ENCODE peak calls at places on chromosomes 3 and 15, in seven cellular contexts. One of them, this sample, is unnamed.

GRCh38 chr3:85560088-85560790 is 601.5 kb downstream of the CADM2 start:
- DNase-seq in mucosa of descending colon: no peak
- DNase-seq in GM12865: no peak
- DNase-seq in WERI-Rb-1: no peak
- DNase-seq in retinal pigment epithelial cell: peak; percentile 7
- DNase-seq in suprapubic skin: no peak
- DNase-seq in AG10803: no peak
- DNase-seq in this sample: no peak

GRCh38 chr3:27729748-27730611 is 7.9 kb upstream of the EOMES start:
- DNase-seq in mucosa of descending colon: no peak
- DNase-seq in GM12865: no peak
- DNase-seq in WERI-Rb-1: no peak
- DNase-seq in retinal pigment epithelial cell: no peak
- DNase-seq in suprapubic skin: no peak
- DNase-seq in AG10803: no peak
- DNase-seq in this sample: no peak

GRCh38 chr15:53962646-53963561 is 15.3 kb upstream of the UNC13C start:
- DNase-seq in mucosa of descending colon: no peak
- DNase-seq in GM12865: peak; percentile 57
- DNase-seq in WERI-Rb-1: peak; percentile 47
- DNase-seq in retinal pigment epithelial cell: no peak
- DNase-seq in suprapubic skin: no peak
- DNase-seq in AG10803: no peak
- DNase-seq in this sample: no peak

GRCh38 chr3:29695201-29695904 is 414.5 kb downstream of the RBMS3 start:
- DNase-seq in mucosa of descending colon: no peak
- DNase-seq in GM12865: no peak
- DNase-seq in WERI-Rb-1: no peak
- DNase-seq in retinal pigment epithelial cell: no peak
- DNase-seq in suprapubic skin: no peak
- DNase-seq in AG10803: peak; percentile 99
- DNase-seq in this sample: peak; percentile 74

GRCh38 chr3:184180165-184180564 is 5.5 kb downstream of the AP2M1 start:
- DNase-seq in mucosa of descending colon: no peak
- DNase-seq in GM12865: no peak
- DNase-seq in WERI-Rb-1: no peak
- DNase-seq in retinal pigment epithelial cell: no peak
- DNase-seq in suprapubic skin: no peak
- DNase-seq in AG10803: peak; percentile 22
- DNase-seq in this sample: no peak

GRCh38 chr15:39088186-39088585 is 492.7 kb upstream of the THBS1 start:
- DNase-seq in mucosa of descending colon: no peak
- DNase-seq in GM12865: no peak
- DNase-seq in WERI-Rb-1: no peak
- DNase-seq in retinal pigment epithelial cell: no peak
- DNase-seq in suprapubic skin: no peak
- DNase-seq in AG10803: peak; percentile 66
- DNase-seq in this sample: no peak

GRCh38 chr3:60979861-60980739 is 271.2 kb downstream of the FHIT start:
- DNase-seq in mucosa of descending colon: no peak
- DNase-seq in GM12865: no peak
- DNase-seq in WERI-Rb-1: no peak
- DNase-seq in retinal pigment epithelial cell: no peak
- DNase-seq in suprapubic skin: no peak
- DNase-seq in AG10803: peak; percentile 47
- DNase-seq in this sample: peak; percentile 46

GRCh38 chr3:82461049-82461889 is 699.8 kb upstream of the GBE1 start:
- DNase-seq in mucosa of descending colon: no peak
- DNase-seq in GM12865: peak; percentile 15
- DNase-seq in WERI-Rb-1: no peak
- DNase-seq in retinal pigment epithelial cell: no peak
- DNase-seq in suprapubic skin: no peak
- DNase-seq in AG10803: no peak
- DNase-seq in this sample: no peak

GRCh38 chr3:113264741-113265140 is 53.4 kb downstream of the BOC start:
- DNase-seq in mucosa of descending colon: no peak
- DNase-seq in GM12865: no peak
- DNase-seq in WERI-Rb-1: peak; percentile 72
- DNase-seq in retinal pigment epithelial cell: no peak
- DNase-seq in suprapubic skin: no peak
- DNase-seq in AG10803: no peak
- DNase-seq in this sample: no peak

GRCh38 chr15:44705981-44706380 is 5.1 kb downstream of the PATL2 start:
- DNase-seq in mucosa of descending colon: no peak
- DNase-seq in GM12865: no peak
- DNase-seq in WERI-Rb-1: no peak
- DNase-seq in retinal pigment epithelial cell: no peak
- DNase-seq in suprapubic skin: no peak
- DNase-seq in AG10803: no peak
- DNase-seq in this sample: no peak

GRCh38 chr3:46393554-46394434 is 13.1 kb downstream of the CCR5AS start:
- DNase-seq in mucosa of descending colon: no peak
- DNase-seq in GM12865: peak; percentile 57
- DNase-seq in WERI-Rb-1: no peak
- DNase-seq in retinal pigment epithelial cell: no peak
- DNase-seq in suprapubic skin: no peak
- DNase-seq in AG10803: no peak
- DNase-seq in this sample: no peak

GRCh38 chr15:38503497-38503896 is 49.6 kb downstream of the FAM98B start:
- DNase-seq in mucosa of descending colon: no peak
- DNase-seq in GM12865: no peak
- DNase-seq in WERI-Rb-1: no peak
- DNase-seq in retinal pigment epithelial cell: no peak
- DNase-seq in suprapubic skin: no peak
- DNase-seq in AG10803: no peak
- DNase-seq in this sample: no peak

GRCh38 chr15:80620931-80621330 is 74.2 kb upstream of the ABHD17C start:
- DNase-seq in mucosa of descending colon: no peak
- DNase-seq in GM12865: no peak
- DNase-seq in WERI-Rb-1: no peak
- DNase-seq in retinal pigment epithelial cell: no peak
- DNase-seq in suprapubic skin: no peak
- DNase-seq in AG10803: no peak
- DNase-seq in this sample: no peak

GRCh38 chr15:68725736-68726135 is 95.0 kb downstream of the ANP32A start:
- DNase-seq in mucosa of descending colon: peak; percentile 48
- DNase-seq in GM12865: no peak
- DNase-seq in WERI-Rb-1: no peak
- DNase-seq in retinal pigment epithelial cell: no peak
- DNase-seq in suprapubic skin: no peak
- DNase-seq in AG10803: peak; percentile 61
- DNase-seq in this sample: no peak

GRCh38 chr15:93031103-93031464 is 57.9 kb downstream of the RGMA start:
- DNase-seq in mucosa of descending colon: no peak
- DNase-seq in GM12865: no peak
- DNase-seq in WERI-Rb-1: no peak
- DNase-seq in retinal pigment epithelial cell: no peak
- DNase-seq in suprapubic skin: no peak
- DNase-seq in AG10803: no peak
- DNase-seq in this sample: no peak

GRCh38 chr3:113769551-113769950 is 22.7 kb downstream of the ATP6V1A start:
- DNase-seq in mucosa of descending colon: no peak
- DNase-seq in GM12865: no peak
- DNase-seq in WERI-Rb-1: no peak
- DNase-seq in retinal pigment epithelial cell: no peak
- DNase-seq in suprapubic skin: no peak
- DNase-seq in AG10803: peak; percentile 62
- DNase-seq in this sample: no peak

GRCh38 chr15:35078221-35078915 is 6.7 kb downstream of the NANOGP8 start:
- DNase-seq in mucosa of descending colon: no peak
- DNase-seq in GM12865: peak; percentile 87
- DNase-seq in WERI-Rb-1: peak; percentile 42
- DNase-seq in retinal pigment epithelial cell: peak; percentile 16
- DNase-seq in suprapubic skin: no peak
- DNase-seq in AG10803: peak; percentile 64
- DNase-seq in this sample: peak; percentile 14

GRCh38 chr3:179321585-179322322 is 1.1 kb upstream of the ZNF639 start:
- DNase-seq in mucosa of descending colon: no peak
- DNase-seq in GM12865: peak; percentile 41
- DNase-seq in WERI-Rb-1: peak; percentile 13
- DNase-seq in retinal pigment epithelial cell: no peak
- DNase-seq in suprapubic skin: no peak
- DNase-seq in AG10803: peak; percentile 52
- DNase-seq in this sample: no peak

GRCh38 chr3:107800705-107801104 is 277.9 kb downstream of the BBX start:
- DNase-seq in mucosa of descending colon: no peak
- DNase-seq in GM12865: no peak
- DNase-seq in WERI-Rb-1: no peak
- DNase-seq in retinal pigment epithelial cell: no peak
- DNase-seq in suprapubic skin: no peak
- DNase-seq in AG10803: no peak
- DNase-seq in this sample: no peak

GRCh38 chr3:187914231-187914630 is 169.0 kb upstream of the BCL6 start:
- DNase-seq in mucosa of descending colon: no peak
- DNase-seq in GM12865: no peak
- DNase-seq in WERI-Rb-1: no peak
- DNase-seq in retinal pigment epithelial cell: no peak
- DNase-seq in suprapubic skin: no peak
- DNase-seq in AG10803: no peak
- DNase-seq in this sample: no peak

GRCh38 chr3:187913617-187914033 is 168.4 kb upstream of the BCL6 start:
- DNase-seq in mucosa of descending colon: no peak
- DNase-seq in GM12865: no peak
- DNase-seq in WERI-Rb-1: no peak
- DNase-seq in retinal pigment epithelial cell: no peak
- DNase-seq in suprapubic skin: no peak
- DNase-seq in AG10803: no peak
- DNase-seq in this sample: no peak

GRCh38 chr3:187919018-187919417 is 173.8 kb upstream of the BCL6 start:
- DNase-seq in mucosa of descending colon: no peak
- DNase-seq in GM12865: peak; percentile 75
- DNase-seq in WERI-Rb-1: no peak
- DNase-seq in retinal pigment epithelial cell: no peak
- DNase-seq in suprapubic skin: no peak
- DNase-seq in AG10803: no peak
- DNase-seq in this sample: no peak

GRCh38 chr3:187918081-187918644 is 172.9 kb upstream of the BCL6 start:
- DNase-seq in mucosa of descending colon: no peak
- DNase-seq in GM12865: no peak
- DNase-seq in WERI-Rb-1: no peak
- DNase-seq in retinal pigment epithelial cell: no peak
- DNase-seq in suprapubic skin: no peak
- DNase-seq in AG10803: no peak
- DNase-seq in this sample: no peak

GRCh38 chr3:187916072-187916471 is 170.8 kb upstream of the BCL6 start:
- DNase-seq in mucosa of descending colon: no peak
- DNase-seq in GM12865: no peak
- DNase-seq in WERI-Rb-1: no peak
- DNase-seq in retinal pigment epithelial cell: no peak
- DNase-seq in suprapubic skin: no peak
- DNase-seq in AG10803: no peak
- DNase-seq in this sample: no peak
- H3K4me3 ChIP-seq in mucosa of descending colon: no peak overlapping the region
- H3K4me3 ChIP-seq in GM12865: no peak overlapping the region
- H3K4me3 ChIP-seq in WERI-Rb-1: no peak overlapping the region
- H3K4me3 ChIP-seq in retinal pigment epithelial cell: no peak overlapping the region
- H3K4me3 ChIP-seq in suprapubic skin: no peak overlapping the region
- H3K4me3 ChIP-seq in AG10803: no peak overlapping the region
- H3K4me3 ChIP-seq in this sample: no peak overlapping the region

DNA sequence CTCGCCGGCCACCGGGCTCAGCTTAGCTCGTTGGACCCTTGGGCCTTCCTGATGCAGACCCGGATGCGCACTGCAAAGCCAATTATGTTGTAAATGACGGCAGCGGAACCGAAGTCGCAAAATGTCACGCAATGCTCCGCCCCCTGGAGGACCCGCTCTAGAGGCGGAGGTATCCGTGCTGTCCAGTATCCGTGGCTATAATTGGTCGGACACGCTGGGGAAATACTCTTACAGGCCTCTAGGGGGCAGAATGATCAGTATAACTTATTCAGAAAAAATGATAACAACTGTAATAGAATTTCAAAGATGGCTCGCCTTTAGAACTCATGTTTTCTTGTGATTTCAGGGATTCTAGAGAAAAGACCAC is at the start of gene PRR23B:
- DNase-seq in mucosa of descending colon: no peak
- DNase-seq in GM12865: no peak
- DNase-seq in WERI-Rb-1: no peak
- DNase-seq in retinal pigment epithelial cell: no peak
- DNase-seq in suprapubic skin: no peak
- DNase-seq in AG10803: no peak
- DNase-seq in this sample: no peak
- TF ChIP-seq CTCF in mucosa of descending colon: no peak
- TF ChIP-seq CTCF in GM12865: peak; percentile 1
- TF ChIP-seq CTCF in WERI-Rb-1: no peak
- TF ChIP-seq CTCF in retinal pigment epithelial cell: peak; percentile 12
- TF ChIP-seq CTCF in suprapubic skin: no peak
- TF ChIP-seq CTCF in AG10803: peak; percentile 10
- TF ChIP-seq CTCF in this sample: no peak

GRCh38 chr3:12948891-12949711 is 107.7 kb upstream of the RPL32 start:
- DNase-seq in mucosa of descending colon: no peak
- DNase-seq in GM12865: peak; percentile 60
- DNase-seq in WERI-Rb-1: no peak
- DNase-seq in retinal pigment epithelial cell: no peak
- DNase-seq in suprapubic skin: no peak
- DNase-seq in AG10803: peak; percentile 77
- DNase-seq in this sample: no peak

GRCh38 chr3:12946661-12947316 is 105.4 kb upstream of the RPL32 start:
- DNase-seq in mucosa of descending colon: no peak
- DNase-seq in GM12865: no peak
- DNase-seq in WERI-Rb-1: no peak
- DNase-seq in retinal pigment epithelial cell: no peak
- DNase-seq in suprapubic skin: no peak
- DNase-seq in AG10803: peak; percentile 29
- DNase-seq in this sample: no peak

GRCh38 chr3:12948371-12948770 is 107.0 kb upstream of the RPL32 start:
- DNase-seq in mucosa of descending colon: no peak
- DNase-seq in GM12865: no peak
- DNase-seq in WERI-Rb-1: no peak
- DNase-seq in retinal pigment epithelial cell: no peak
- DNase-seq in suprapubic skin: no peak
- DNase-seq in AG10803: peak; percentile 78
- DNase-seq in this sample: no peak

GRCh38 chr3:12946134-12946533 is 104.8 kb upstream of the RPL32 start:
- DNase-seq in mucosa of descending colon: no peak
- DNase-seq in GM12865: no peak
- DNase-seq in WERI-Rb-1: no peak
- DNase-seq in retinal pigment epithelial cell: no peak
- DNase-seq in suprapubic skin: no peak
- DNase-seq in AG10803: no peak
- DNase-seq in this sample: no peak

GRCh38 chr3:12947504-12948369 is 106.4 kb upstream of the RPL32 start:
- DNase-seq in mucosa of descending colon: no peak
- DNase-seq in GM12865: no peak
- DNase-seq in WERI-Rb-1: no peak
- DNase-seq in retinal pigment epithelial cell: peak; percentile 45
- DNase-seq in suprapubic skin: no peak
- DNase-seq in AG10803: peak; percentile 87
- DNase-seq in this sample: no peak
- H3K4me3 ChIP-seq in mucosa of descending colon: no peak overlapping the region
- H3K4me3 ChIP-seq in GM12865: no peak overlapping the region
- H3K4me3 ChIP-seq in WERI-Rb-1: no peak overlapping the region
- H3K4me3 ChIP-seq in retinal pigment epithelial cell: no peak overlapping the region
- H3K4me3 ChIP-seq in suprapubic skin: no peak overlapping the region
- H3K4me3 ChIP-seq in AG10803: no peak overlapping the region
- H3K4me3 ChIP-seq in this sample: no peak overlapping the region

DNA sequence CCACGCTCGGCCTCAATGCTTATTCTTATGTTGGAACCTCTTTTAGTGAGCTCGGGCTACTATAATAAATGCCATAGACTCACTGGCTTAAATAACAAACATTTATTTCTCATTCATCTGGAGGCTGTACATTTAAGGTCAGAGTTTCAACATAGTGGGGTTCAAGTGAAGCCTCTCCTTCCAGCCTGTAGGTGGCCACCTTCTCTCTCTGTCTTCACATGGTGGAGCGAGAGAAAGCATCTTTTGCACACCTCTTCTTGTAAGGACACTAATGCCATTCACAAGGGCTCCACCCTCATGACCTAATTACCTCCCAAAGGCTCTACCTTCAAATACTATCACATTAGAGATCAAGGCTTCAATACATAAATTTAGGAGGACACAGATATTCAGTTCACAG is 520.3 kb upstream of the EPHA6 start:
- DNase-seq in mucosa of descending colon: no peak
- DNase-seq in GM12865: no peak
- DNase-seq in WERI-Rb-1: no peak
- DNase-seq in retinal pigment epithelial cell: no peak
- DNase-seq in suprapubic skin: no peak
- DNase-seq in AG10803: no peak
- DNase-seq in this sample: no peak
- TF ChIP-seq CTCF in mucosa of descending colon: no peak
- TF ChIP-seq CTCF in GM12865: no peak
- TF ChIP-seq CTCF in WERI-Rb-1: peak; percentile 37
- TF ChIP-seq CTCF in retinal pigment epithelial cell: no peak
- TF ChIP-seq CTCF in suprapubic skin: no peak
- TF ChIP-seq CTCF in AG10803: no peak
- TF ChIP-seq CTCF in this sample: no peak

This sample was measured in AG04449.